ENCODE peak calls at places on chromosome 5, in eight cellular contexts. T is neural progenitor cell, F is Karpas-422, E is cardiac muscle cell, H is GM23248, D is tibial nerve, Q is heart left ventricle, K is lung. B is an unnamed sample.
A peak's percentile ranks its signal among the peaks of the same experiment; 100 is the strongest.

GRCh38 chr5:169763437-169764301 is 126.6 kb downstream of the DOCK2 start:
- DNase-seq in T (no peak), F (peak; percentile 56), E (peak; percentile 22), H (peak; percentile 44), D (no peak), Q (no peak), K (no peak), B (no peak)

GRCh38 chr5:124061663-124062062 is 549.7 kb downstream of the CSNK1G3 start:
- DNase-seq in T (no peak), F (no peak), E (peak; percentile 84), H (peak; percentile 5), D (no peak), Q (no peak), K (peak; percentile 81), B (peak; percentile 16)

GRCh38 chr5:77431719-77432118 is 60.4 kb downstream of the WDR41 start:
- DNase-seq in T (no peak), F (no peak), E (no peak), H (no peak), D (no peak), Q (no peak), K (no peak), B (no peak)

GRCh38 chr5:166581827-166582226 is 1709.6 kb upstream of the WWC1 start:
- DNase-seq in T (no peak), F (no peak), E (peak; percentile 17), H (no peak), D (no peak), Q (no peak), K (no peak), B (no peak)

GRCh38 chr5:176676361-176676824 is 29.1 kb downstream of the TSPAN17 start:
- DNase-seq in T (no peak), F (peak; percentile 76), E (peak; percentile 48), H (peak; percentile 84), D (no peak), Q (peak; percentile 74), K (no peak), B (no peak)

GRCh38 chr5:64457846-64458245 is 48.0 kb upstream of the RGS7BP start:
- DNase-seq in T (no peak), F (no peak), E (no peak), H (no peak), D (no peak), Q (no peak), K (no peak), B (no peak)

GRCh38 chr5:34467436-34467835 is 188.7 kb upstream of the RAI14 start:
- DNase-seq in T (no peak), F (no peak), E (no peak), H (no peak), D (no peak), Q (no peak), K (no peak), B (no peak)

GRCh38 chr5:66333192-66333591 is 189.1 kb downstream of the SREK1 start:
- DNase-seq in T (no peak), F (no peak), E (no peak), H (no peak), D (no peak), Q (peak; percentile 29), K (no peak), B (no peak)

GRCh38 chr5:148290271-148291195 is 21.7 kb upstream of the SPINK7 start:
- DNase-seq in T (peak; percentile 57), F (peak; percentile 63), E (peak; percentile 42), H (peak; percentile 51), D (no peak), Q (no peak), K (no peak), B (no peak)

GRCh38 chr5:165209101-165209727 is 1703.8 kb downstream of the MAT2B start:
- DNase-seq in T (peak; percentile 37), F (peak; percentile 62), E (peak; percentile 47), H (peak; percentile 33), D (no peak), Q (no peak), K (no peak), B (no peak)

GRCh38 chr5:176692835-176693476 is 45.7 kb downstream of the TSPAN17 start:
- DNase-seq in T (no peak), F (no peak), E (no peak), H (no peak), D (no peak), Q (no peak), K (peak; percentile 36), B (peak; percentile 73)

GRCh38 chr5:14365831-14366435 is 215.7 kb upstream of the OTULINL start:
- DNase-seq in T (no peak), F (no peak), E (no peak), H (no peak), D (no peak), Q (no peak), K (no peak), B (no peak)

GRCh38 chr5:176985516-176985915 is 21.1 kb downstream of the UIMC1 start:
- DNase-seq in T (no peak), F (no peak), E (no peak), H (no peak), D (no peak), Q (no peak), K (no peak), B (no peak)

GRCh38 chr5:82561786-82562185 is 283.6 kb upstream of the RPS23 start:
- DNase-seq in T (no peak), F (no peak), E (peak; percentile 52), H (no peak), D (no peak), Q (no peak), K (no peak), B (no peak)

GRCh38 chr5:163889369-163889768 is 383.9 kb downstream of the MAT2B start:
- DNase-seq in T (no peak), F (no peak), E (peak; percentile 73), H (peak; percentile 72), D (no peak), Q (no peak), K (no peak), B (no peak)

DNA sequence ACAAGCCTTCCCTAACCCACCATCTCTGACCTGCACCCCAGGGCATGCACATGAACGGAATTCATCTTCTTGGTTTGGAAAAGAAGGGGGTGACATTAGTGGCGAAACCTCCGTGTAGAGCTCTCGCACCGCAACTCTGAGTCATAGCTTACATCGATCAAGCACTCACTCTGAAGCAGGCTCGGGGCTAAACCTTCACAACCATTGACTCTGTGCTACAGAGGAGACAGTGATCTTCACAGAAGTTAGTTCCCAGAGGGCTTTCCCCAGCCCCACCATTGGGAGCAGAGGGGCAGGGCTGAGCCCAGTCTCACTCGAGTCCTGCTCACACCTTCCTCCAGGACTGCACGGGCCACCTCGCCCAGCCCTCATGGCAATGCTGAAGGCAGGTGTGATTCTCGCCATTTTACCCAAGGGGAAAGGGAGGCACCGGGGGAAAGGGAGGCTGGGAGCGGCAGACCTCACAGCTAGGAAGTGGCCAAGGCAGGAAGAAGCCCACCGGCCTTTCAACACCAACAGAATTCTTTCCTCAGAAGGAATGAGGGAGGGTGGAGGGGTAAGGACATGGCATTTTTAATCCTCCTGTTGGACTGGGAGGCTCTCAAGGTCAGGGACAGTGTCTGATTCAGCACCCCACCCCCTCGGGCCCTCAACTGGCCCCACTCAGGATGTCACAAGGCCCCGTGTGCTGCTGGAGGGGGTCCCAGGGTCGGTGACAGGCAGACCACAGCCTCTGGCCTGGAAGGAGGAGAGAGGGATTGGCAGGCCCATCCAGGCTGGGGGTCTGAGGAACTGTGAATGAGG is 25.9 kb upstream of the IL17B start:
- DNase-seq in T (no peak), F (no peak), E (peak; percentile 70), H (peak; percentile 92), D (no peak), Q (no peak), K (no peak), B (no peak)
- H3K27ac ChIP-seq in T (no peak overlapping the region), F (no peak overlapping the region), E (peak overlapping the region; percentile 87), H (peak overlapping the region; percentile 94), D (peak overlapping the region; percentile 40), Q (peak overlapping the region; percentile 73), K (no peak overlapping the region), B (peak overlapping the region; percentile 82)

DNA sequence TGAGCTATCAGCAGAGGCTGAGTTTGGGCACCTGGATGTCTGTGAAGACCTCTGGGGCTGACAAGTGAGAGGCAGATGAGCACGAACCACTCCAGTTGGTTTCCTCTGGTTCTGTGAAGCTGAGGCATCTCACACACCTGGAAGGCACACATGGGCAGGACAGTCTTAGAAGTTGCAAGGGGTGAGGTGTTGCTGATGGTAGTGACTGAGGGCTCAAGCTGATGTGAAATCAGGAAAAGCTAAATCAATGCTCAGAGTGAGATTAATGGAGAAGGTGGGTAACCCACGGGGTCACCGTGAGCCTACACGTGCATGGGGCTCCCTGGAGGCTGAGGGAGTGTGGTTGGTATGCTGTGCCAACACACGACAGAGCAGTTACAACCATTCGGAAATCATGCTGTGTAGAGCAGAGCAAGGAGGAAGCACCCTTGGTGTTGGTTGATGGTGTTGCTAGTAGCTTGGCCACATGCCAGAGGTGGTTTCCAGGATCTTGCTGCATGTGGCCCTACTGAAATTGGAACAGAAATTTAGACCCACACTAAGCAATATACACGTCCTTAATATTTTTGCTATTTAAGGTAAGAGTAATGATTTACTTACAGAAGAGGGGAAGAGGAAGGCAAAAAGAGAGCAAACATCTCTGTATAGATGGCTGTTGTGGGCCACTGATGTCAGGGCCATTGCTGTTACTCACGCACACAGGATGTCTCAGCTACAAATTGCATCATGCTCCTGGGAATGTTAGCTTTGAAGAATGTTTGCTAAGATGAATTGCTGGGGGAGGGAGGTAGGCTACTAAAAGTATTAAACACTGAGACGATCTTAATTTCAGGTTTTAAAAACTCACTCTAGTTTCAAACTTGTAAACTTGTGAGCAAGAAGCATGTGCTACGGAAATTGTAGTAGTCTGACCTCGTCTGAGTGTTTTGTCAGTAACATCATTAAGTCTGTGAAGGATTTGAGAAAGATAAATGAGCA is 170.5 kb downstream of the ARHGEF28 start:
- DNase-seq in T (no peak), F (no peak), E (peak; percentile 95), H (peak; percentile 96), D (peak; percentile 25), Q (peak; percentile 43), K (no peak), B (no peak)
- H3K27ac ChIP-seq in T (no peak overlapping the region), F (no peak overlapping the region), E (no peak overlapping the region), H (peak overlapping the region; percentile 89), D (no peak overlapping the region), Q (no peak overlapping the region), K (no peak overlapping the region), B (no peak overlapping the region)

DNA sequence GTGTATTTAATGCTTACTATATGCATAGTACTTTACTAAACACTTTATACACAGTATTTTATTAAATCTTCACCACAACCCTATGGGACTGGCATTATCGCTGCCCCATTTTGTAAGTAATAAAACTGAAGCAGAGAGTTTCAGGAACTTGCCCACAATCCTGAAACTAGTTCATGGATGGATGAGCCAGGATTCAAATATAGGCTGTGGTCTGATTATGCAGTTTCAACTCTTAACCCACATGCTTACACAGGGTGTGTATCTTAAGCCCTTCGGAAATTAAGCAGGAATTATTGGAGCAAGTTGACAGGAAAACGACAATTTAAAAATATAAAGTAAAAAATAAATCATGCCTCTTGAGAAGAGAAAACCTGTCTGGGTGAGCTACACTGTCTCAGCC is 109.0 kb downstream of the ATP10B start:
- DNase-seq in T (no peak), F (no peak), E (no peak), H (no peak), D (no peak), Q (no peak), K (no peak), B (no peak)
- H3K27ac ChIP-seq in T (no peak overlapping the region), F (no peak overlapping the region), E (no peak overlapping the region), H (no peak overlapping the region), D (no peak overlapping the region), Q (no peak overlapping the region), K (no peak overlapping the region), B (no peak overlapping the region)

DNA sequence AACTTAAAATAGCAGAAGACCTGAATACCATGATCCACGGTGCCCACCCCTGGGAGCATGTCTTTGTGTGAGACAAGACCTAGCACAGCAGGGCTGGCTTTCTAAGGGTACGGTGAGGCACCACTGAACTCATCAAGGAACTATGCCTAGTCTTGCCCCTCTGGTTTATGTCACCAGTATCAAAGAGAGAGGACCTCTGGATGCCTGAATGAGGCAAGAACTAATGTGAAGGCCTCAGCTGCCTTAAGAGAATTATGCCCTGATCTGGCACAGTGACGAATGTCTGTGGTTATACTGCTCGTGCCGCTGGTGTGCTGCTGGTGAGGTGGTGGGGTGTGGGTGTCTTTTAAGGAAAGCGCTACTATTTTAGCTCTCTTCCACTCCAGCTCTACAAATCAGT is 23.0 kb downstream of the NREP start:
- DNase-seq in T (no peak), F (no peak), E (peak; percentile 49), H (peak; percentile 76), D (no peak), Q (no peak), K (no peak), B (no peak)
- H3K27ac ChIP-seq in T (no peak overlapping the region), F (no peak overlapping the region), E (peak overlapping the region; percentile 83), H (peak overlapping the region; percentile 93), D (no peak overlapping the region), Q (peak overlapping the region; percentile 64), K (peak overlapping the region; percentile 73), B (no peak overlapping the region)

B was measured in transverse colon.